ENCODE peak calls at places on chromosomes 3 and 15, in six cellular contexts. Y is activated T-cell treated with anti-CD3 and anti-CD28 coated beads for 1 hour, F is AG10803, A is iPS-NIHi11, P is cardiac fibroblast, G is NCI-H1417. T is an unnamed sample.

GRCh38 chr3:101466465-101467309 is 46.3 kb downstream of the SENP7 start:
- DNase-seq in Y (no peak), F (no peak), A (no peak), P (no peak), G (no peak), T (peak)

GRCh38 chr3:172622916-172623700 is 87.8 kb downstream of the NCEH1 start:
- DNase-seq in Y (peak), F (no peak), A (peak), P (peak), G (no peak), T (peak)

GRCh38 chr3:111617912-111618601 is 22.9 kb upstream of the ZBED2 start:
- DNase-seq in Y (no peak), F (no peak), A (no peak), P (no peak), G (no peak), T (no peak)

GRCh38 chr3:44223274-44223673 is 18.4 kb upstream of the TOPAZ1 start:
- DNase-seq in Y (no peak), F (no peak), A (no peak), P (no peak), G (no peak), T (no peak)

GRCh38 chr15:70750203-70750869 is 13.0 kb downstream of the UACA start:
- DNase-seq in Y (no peak), F (no peak), A (no peak), P (no peak), G (no peak), T (no peak)

GRCh38 chr3:195255176-195255500 is 15.8 kb downstream of the XXYLT1 start:
- DNase-seq in Y (no peak), F (no peak), A (no peak), P (no peak), G (no peak), T (no peak)

GRCh38 chr3:78589778-78590177 is 1178.0 kb downstream of the ROBO1 start:
- DNase-seq in Y (no peak), F (no peak), A (no peak), P (no peak), G (no peak), T (no peak)

GRCh38 chr3:50676031-50676705 is 1.4 kb downstream of the DOCK3 start:
- DNase-seq in Y (no peak), F (no peak), A (no peak), P (no peak), G (no peak), T (no peak)

GRCh38 chr3:145307272-145307671 is 853.7 kb downstream of the PLOD2 start:
- DNase-seq in Y (no peak), F (no peak), A (no peak), P (no peak), G (no peak), T (no peak)

GRCh38 chr15:95865330-95865739 is 465.2 kb upstream of the NR2F2 start:
- DNase-seq in Y (no peak), F (no peak), A (no peak), P (no peak), G (no peak), T (no peak)

T was measured in NCI-H510A treated with DMSO at 0.1 percent for 48 hours.